ENCODE peak calls at places on chromosomes 16 and 17, in four cellular contexts. I is activated naive CD8-positive, alpha-beta T cell treated with anti-CD3 and anti-CD28 coated beads, Interleukin-2, amount 50 U/mL, for 16 hours; F is bronchial epithelial cell; D is prostate gland. E is an unnamed sample.

GRCh38 chr16:8620535-8620934 is 963 bp upstream of the METTL22 start:
- DNase-seq in I (no peak), F (peak), D (no peak), E (no peak)

GRCh38 chr17:61410555-61411089 is 11.0 kb downstream of the TBX2 start:
- DNase-seq in I (peak), F (no peak), D (no peak), E (peak)

GRCh38 chr17:31829649-31830048 is 29.4 kb downstream of the COPRS start:
- DNase-seq in I (no peak), F (no peak), D (no peak), E (no peak)

GRCh38 chr17:41885733-41886132 is 20.5 kb upstream of the KLHL11 start:
- DNase-seq in I (no peak), F (no peak), D (no peak), E (no peak)

GRCh38 chr17:42562845-42563509 is 1.0 kb downstream of the COASY start:
- DNase-seq in I (no peak), F (no peak), D (no peak), E (no peak)

GRCh38 chr17:63537991-63538692 is 12.1 kb upstream of the DCAF7 start:
- DNase-seq in I (no peak), F (no peak), D (no peak), E (no peak)

GRCh38 chr17:82050152-82050760 is 1.4 kb downstream of the RFNG start:
- DNase-seq in I (no peak), F (no peak), D (no peak), E (no peak)

GRCh38 chr17:2137342-2138098 is 82.6 kb downstream of the HIC1 start:
- DNase-seq in I (no peak), F (peak), D (peak), E (no peak)

GRCh38 chr16:67668495-67669157 is 2.0 kb downstream of the C16orf86 start:
- DNase-seq in I (no peak), F (no peak), D (no peak), E (no peak)

GRCh38 chr17:72735089-72735488 is 357.4 kb downstream of the SLC39A11 start:
- DNase-seq in I (no peak), F (no peak), D (no peak), E (no peak)

GRCh38 chr17:72193395-72194106 is 72.7 kb downstream of the SOX9 start:
- DNase-seq in I (no peak), F (peak), D (no peak), E (no peak)

GRCh38 chr17:49898547-49899490 is 51.0 kb upstream of the TAC4 start:
- DNase-seq in I (no peak), F (peak), D (no peak), E (no peak)

GRCh38 chr16:71885261-71885650 is 1.3 kb upstream of the ZNF821 start:
- DNase-seq in I (no peak), F (peak), D (no peak), E (no peak)

E was measured in activated CD4-positive, CD25-positive, alpha-beta regulatory T cell treated with anti-CD3 and anti-CD28 coated beads, Interleukin-2, amount 50 U/mL, for 16 hours.